ENCODE peak calls at places on chromosomes 4 and X, in seven cellular contexts. A is activated CD8-positive, alpha-beta memory T cell treated with anti-CD3 and anti-CD28 coated beads, Interleukin-2, amount 50 U/mL, for 48 hours; N is fibroblast of mammary gland; M is activated CD4-positive, alpha-beta T cell treated with anti-CD3 and anti-CD28 coated beads, Interleukin-2, amount 10 ng/mL, durations not matched to agents 7 days and 5 days; T is left cardiac atrium; E is D341Med; Q is activated T-cell treated with anti-CD3 and anti-CD28 coated beads, Interleukin-2, amount 50 U/mL, for 48 hours. I is an unnamed sample.

GRCh38 chrX:21661316-21661715 is 3.2 kb upstream of the KLHL34 start:
- DNase-seq in A (no peak), N (no peak), M (no peak), T (no peak), E (no peak), Q (no peak), I (no peak)

GRCh38 chrX:13250831-13251612 is 68.8 kb downstream of the ATXN3L start:
- DNase-seq in A (no peak), N (peak; percentile 97), M (no peak), T (peak; percentile 23), E (no peak), Q (no peak), I (no peak)

GRCh38 chr4:83046693-83047473 is 11.9 kb downstream of the COPS4 start:
- DNase-seq in A (no peak), N (no peak), M (no peak), T (no peak), E (no peak), Q (no peak), I (no peak)

GRCh38 chr4:38894340-38894982 is 26.9 kb downstream of the FAM114A1 start:
- DNase-seq in A (no peak), N (no peak), M (no peak), T (no peak), E (no peak), Q (no peak), I (no peak)

GRCh38 chr4:663438-664428 is 10.3 kb downstream of the ATP5ME start:
- DNase-seq in A (peak; percentile 87), N (no peak), M (peak; percentile 81), T (peak; percentile 80), E (peak; percentile 96), Q (peak; percentile 84), I (peak; percentile 90)

GRCh38 chr4:80142396-80143304 is 54.7 kb upstream of the PRDM8 start:
- DNase-seq in A (no peak), N (peak; percentile 47), M (no peak), T (no peak), E (no peak), Q (no peak), I (no peak)

GRCh38 chr4:130393246-130394041 is 1297.5 kb downstream of the C4orf33 start:
- DNase-seq in A (no peak), N (peak; percentile 27), M (no peak), T (no peak), E (no peak), Q (no peak), I (no peak)

GRCh38 chrX:119698835-119699234 is 5.9 kb upstream of the SEPTIN6 start:
- DNase-seq in A (no peak), N (peak; percentile 73), M (peak; percentile 42), T (no peak), E (peak; percentile 40), Q (peak; percentile 23), I (no peak)

GRCh38 chr4:92641409-92641808 is 337.6 kb downstream of the GRID2 start:
- DNase-seq in A (no peak), N (no peak), M (no peak), T (no peak), E (no peak), Q (no peak), I (no peak)

GRCh38 chr4:53361451-53361850 is 4.4 kb downstream of the SCFD2 start:
- DNase-seq in A (no peak), N (peak; percentile 28), M (no peak), T (no peak), E (no peak), Q (no peak), I (no peak)

GRCh38 chrX:2284133-2284532 is 216.6 kb downstream of the DHRSX start:
- DNase-seq in A (no peak), N (no peak), M (no peak), T (no peak), E (no peak), Q (no peak), I (no peak)

GRCh38 chr4:52197351-52197750 is 146.2 kb downstream of the SPATA18 start:
- DNase-seq in A (no peak), N (no peak), M (no peak), T (no peak), E (no peak), Q (no peak), I (no peak)